ENCODE peak calls at places on chromosomes 6 and 20, in eight cellular contexts. One of them, this sample, is unnamed.

GRCh38 chr6:166419268-166419667 is 36.5 kb upstream of the MPC1 start:
- DNase-seq in Right ventricle myocardium superior: no peak
- DNase-seq in endothelial cell of umbilical vein: no peak
- DNase-seq in kidney tubule cell: peak; percentile 33
- DNase-seq in fibroblast of lung: peak; percentile 71
- DNase-seq in NCI-H187: no peak
- DNase-seq in stromal cell of bone marrow: no peak
- DNase-seq in effector memory CD4-positive, alpha-beta T cell: peak; percentile 61
- DNase-seq in this sample: no peak

GRCh38 chr20:3248167-3248992 is 9.4 kb upstream of the SLC4A11 start:
- DNase-seq in fibroblast of lung: peak; percentile 34
- DNase-seq in kidney tubule cell: no peak
- DNase-seq in NCI-H187: no peak
- DNase-seq in endothelial cell of umbilical vein: peak; percentile 38
- DNase-seq in stromal cell of bone marrow: no peak
- DNase-seq in Right ventricle myocardium superior: peak; percentile 72
- DNase-seq in effector memory CD4-positive, alpha-beta T cell: no peak
- DNase-seq in this sample: no peak

GRCh38 chr20:45444050-45444449 is 25.5 kb upstream of the WFDC2 start:
- DNase-seq in NCI-H187: no peak
- DNase-seq in endothelial cell of umbilical vein: no peak
- DNase-seq in fibroblast of lung: no peak
- DNase-seq in effector memory CD4-positive, alpha-beta T cell: peak; percentile 8
- DNase-seq in Right ventricle myocardium superior: no peak
- DNase-seq in stromal cell of bone marrow: no peak
- DNase-seq in kidney tubule cell: no peak
- DNase-seq in this sample: no peak

GRCh38 chr20:59813948-59814834 is 119.2 kb downstream of the SYCP2 start:
- DNase-seq in effector memory CD4-positive, alpha-beta T cell: no peak
- DNase-seq in stromal cell of bone marrow: no peak
- DNase-seq in NCI-H187: no peak
- DNase-seq in endothelial cell of umbilical vein: no peak
- DNase-seq in fibroblast of lung: no peak
- DNase-seq in kidney tubule cell: no peak
- DNase-seq in Right ventricle myocardium superior: no peak
- DNase-seq in this sample: no peak

GRCh38 chr6:48775157-48775556 is 664.2 kb upstream of the PTCHD4 start:
- DNase-seq in Right ventricle myocardium superior: no peak
- DNase-seq in kidney tubule cell: peak; percentile 4
- DNase-seq in endothelial cell of umbilical vein: no peak
- DNase-seq in stromal cell of bone marrow: no peak
- DNase-seq in NCI-H187: no peak
- DNase-seq in effector memory CD4-positive, alpha-beta T cell: no peak
- DNase-seq in fibroblast of lung: peak; percentile 67
- DNase-seq in this sample: no peak

GRCh38 chr6:54980511-54981275 is 134.1 kb downstream of the FAM83B start:
- DNase-seq in effector memory CD4-positive, alpha-beta T cell: no peak
- DNase-seq in fibroblast of lung: peak; percentile 83
- DNase-seq in kidney tubule cell: peak; percentile 45
- DNase-seq in Right ventricle myocardium superior: no peak
- DNase-seq in stromal cell of bone marrow: peak; percentile 50
- DNase-seq in endothelial cell of umbilical vein: no peak
- DNase-seq in NCI-H187: no peak
- DNase-seq in this sample: no peak

GRCh38 chr6:10890151-10890550 is 3.3 kb downstream of the SYCP2L start:
- DNase-seq in Right ventricle myocardium superior: no peak
- DNase-seq in fibroblast of lung: no peak
- DNase-seq in kidney tubule cell: no peak
- DNase-seq in stromal cell of bone marrow: no peak
- DNase-seq in NCI-H187: no peak
- DNase-seq in effector memory CD4-positive, alpha-beta T cell: no peak
- DNase-seq in endothelial cell of umbilical vein: no peak
- DNase-seq in this sample: no peak

GRCh38 chr6:136012198-136012884 is 160.8 kb downstream of the PDE7B start:
- DNase-seq in effector memory CD4-positive, alpha-beta T cell: no peak
- DNase-seq in Right ventricle myocardium superior: no peak
- DNase-seq in endothelial cell of umbilical vein: peak; percentile 61
- DNase-seq in stromal cell of bone marrow: no peak
- DNase-seq in fibroblast of lung: peak; percentile 97
- DNase-seq in kidney tubule cell: peak; percentile 69
- DNase-seq in NCI-H187: no peak
- DNase-seq in this sample: no peak

GRCh38 chr6:159494633-159495023 is 198.4 kb downstream of the SOD2 start:
- DNase-seq in endothelial cell of umbilical vein: no peak
- DNase-seq in effector memory CD4-positive, alpha-beta T cell: no peak
- DNase-seq in fibroblast of lung: no peak
- DNase-seq in NCI-H187: no peak
- DNase-seq in kidney tubule cell: peak; percentile 3
- DNase-seq in Right ventricle myocardium superior: no peak
- DNase-seq in stromal cell of bone marrow: no peak
- DNase-seq in this sample: no peak

GRCh38 chr6:6196762-6197161 is 123.7 kb downstream of the F13A1 start:
- DNase-seq in endothelial cell of umbilical vein: no peak
- DNase-seq in Right ventricle myocardium superior: no peak
- DNase-seq in fibroblast of lung: no peak
- DNase-seq in NCI-H187: no peak
- DNase-seq in kidney tubule cell: no peak
- DNase-seq in stromal cell of bone marrow: no peak
- DNase-seq in effector memory CD4-positive, alpha-beta T cell: no peak
- DNase-seq in this sample: no peak

GRCh38 chr6:37074053-37074827 is 68.8 kb downstream of the FGD2 start:
- DNase-seq in effector memory CD4-positive, alpha-beta T cell: no peak
- DNase-seq in NCI-H187: no peak
- DNase-seq in stromal cell of bone marrow: peak; percentile 81
- DNase-seq in fibroblast of lung: peak; percentile 64
- DNase-seq in endothelial cell of umbilical vein: no peak
- DNase-seq in Right ventricle myocardium superior: peak; percentile 63
- DNase-seq in kidney tubule cell: no peak
- DNase-seq in this sample: no peak

GRCh38 chr6:32960563-32960962 is 7.7 kb upstream of the HLA-DMA start:
- DNase-seq in fibroblast of lung: no peak
- DNase-seq in NCI-H187: no peak
- DNase-seq in Right ventricle myocardium superior: no peak
- DNase-seq in stromal cell of bone marrow: no peak
- DNase-seq in effector memory CD4-positive, alpha-beta T cell: no peak
- DNase-seq in endothelial cell of umbilical vein: no peak
- DNase-seq in kidney tubule cell: no peak
- DNase-seq in this sample: no peak

GRCh38 chr6:135535989-135536414 is 38.5 kb upstream of the AHI1 start:
- DNase-seq in kidney tubule cell: peak; percentile 81
- DNase-seq in stromal cell of bone marrow: peak; percentile 88
- DNase-seq in effector memory CD4-positive, alpha-beta T cell: no peak
- DNase-seq in endothelial cell of umbilical vein: peak; percentile 70
- DNase-seq in NCI-H187: peak; percentile 17
- DNase-seq in Right ventricle myocardium superior: no peak
- DNase-seq in fibroblast of lung: peak; percentile 93
- DNase-seq in this sample: no peak

GRCh38 chr20:56422131-56422823 is 10.2 kb downstream of the CASS4 start:
- DNase-seq in kidney tubule cell: peak; percentile 88
- DNase-seq in effector memory CD4-positive, alpha-beta T cell: no peak
- DNase-seq in fibroblast of lung: peak; percentile 91
- DNase-seq in Right ventricle myocardium superior: no peak
- DNase-seq in stromal cell of bone marrow: no peak
- DNase-seq in NCI-H187: no peak
- DNase-seq in endothelial cell of umbilical vein: peak; percentile 93
- DNase-seq in this sample: no peak

GRCh38 chr20:43363506-43363905 is 94.2 kb upstream of the SRSF6 start:
- DNase-seq in kidney tubule cell: no peak
- DNase-seq in fibroblast of lung: no peak
- DNase-seq in endothelial cell of umbilical vein: no peak
- DNase-seq in Right ventricle myocardium superior: no peak
- DNase-seq in stromal cell of bone marrow: no peak
- DNase-seq in NCI-H187: no peak
- DNase-seq in effector memory CD4-positive, alpha-beta T cell: no peak
- DNase-seq in this sample: no peak

GRCh38 chr20:35144694-35145093 is 2.4 kb downstream of the EDEM2 start:
- DNase-seq in stromal cell of bone marrow: no peak
- DNase-seq in effector memory CD4-positive, alpha-beta T cell: no peak
- DNase-seq in endothelial cell of umbilical vein: no peak
- DNase-seq in kidney tubule cell: no peak
- DNase-seq in Right ventricle myocardium superior: no peak
- DNase-seq in NCI-H187: no peak
- DNase-seq in fibroblast of lung: no peak
- DNase-seq in this sample: no peak

GRCh38 chr6:154792761-154793160 is 59.5 kb downstream of the SCAF8 start:
- DNase-seq in stromal cell of bone marrow: no peak
- DNase-seq in NCI-H187: no peak
- DNase-seq in effector memory CD4-positive, alpha-beta T cell: no peak
- DNase-seq in Right ventricle myocardium superior: no peak
- DNase-seq in endothelial cell of umbilical vein: no peak
- DNase-seq in fibroblast of lung: peak; percentile 25
- DNase-seq in kidney tubule cell: peak; percentile 37
- DNase-seq in this sample: no peak

GRCh38 chr6:90472716-90473115 is 114.2 kb downstream of the MAP3K7 start:
- DNase-seq in Right ventricle myocardium superior: no peak
- DNase-seq in stromal cell of bone marrow: no peak
- DNase-seq in effector memory CD4-positive, alpha-beta T cell: peak; percentile 4
- DNase-seq in NCI-H187: no peak
- DNase-seq in fibroblast of lung: no peak
- DNase-seq in endothelial cell of umbilical vein: no peak
- DNase-seq in kidney tubule cell: no peak
- DNase-seq in this sample: no peak

GRCh38 chr6:161137839-161138544 is 135.9 kb downstream of the AGPAT4 start:
- DNase-seq in stromal cell of bone marrow: no peak
- DNase-seq in endothelial cell of umbilical vein: no peak
- DNase-seq in effector memory CD4-positive, alpha-beta T cell: no peak
- DNase-seq in fibroblast of lung: peak; percentile 52
- DNase-seq in kidney tubule cell: peak; percentile 41
- DNase-seq in Right ventricle myocardium superior: no peak
- DNase-seq in NCI-H187: no peak
- DNase-seq in this sample: no peak

GRCh38 chr6:31775633-31776263 is 1.4 kb downstream of the VWA7 start:
- DNase-seq in kidney tubule cell: no peak
- DNase-seq in Right ventricle myocardium superior: no peak
- DNase-seq in fibroblast of lung: no peak
- DNase-seq in endothelial cell of umbilical vein: no peak
- DNase-seq in NCI-H187: no peak
- DNase-seq in stromal cell of bone marrow: no peak
- DNase-seq in effector memory CD4-positive, alpha-beta T cell: no peak
- DNase-seq in this sample: no peak

GRCh38 chr6:110652520-110652919 is 162.7 kb downstream of the CDK19 start:
- DNase-seq in fibroblast of lung: no peak
- DNase-seq in stromal cell of bone marrow: no peak
- DNase-seq in endothelial cell of umbilical vein: no peak
- DNase-seq in NCI-H187: no peak
- DNase-seq in Right ventricle myocardium superior: no peak
- DNase-seq in effector memory CD4-positive, alpha-beta T cell: no peak
- DNase-seq in kidney tubule cell: no peak
- DNase-seq in this sample: no peak

This sample was measured in NCI-H2107.